ENCODE peak calls at places on chromosomes 6 and 20, in six cellular contexts. U is A549, K is K562, Y is HepG2, Q is IMR-90, M is GM12878. O is an unnamed sample.
A peak's percentile ranks its signal among the peaks of the same experiment; 100 is the strongest.

GRCh38 chr6:3749390-3749978 is 2.0 kb downstream of the PXDC1 start:
- DNase-seq in U (no peak), K (no peak), Y (no peak), Q (no peak), M (no peak), O (no peak)

GRCh38 chr20:58765795-58766194 is 73.2 kb downstream of the NPEPL1 start:
- DNase-seq in U (no peak), K (no peak), Y (no peak), Q (no peak), M (no peak), O (no peak)

GRCh38 chr20:33933469-33933909 is 60.2 kb upstream of the RALY start:
- DNase-seq in U (peak; percentile 23), K (peak; percentile 82), Y (peak; percentile 87), Q (peak; percentile 55), M (no peak), O (peak; percentile 60)

GRCh38 chr20:5100684-5101347 is 18.9 kb downstream of the PCNA start:
- DNase-seq in U (peak; percentile 81), K (peak; percentile 63), Y (peak; percentile 63), Q (peak; percentile 66), M (no peak), O (peak; percentile 66)

GRCh38 chr20:47544240-47544639 is 42.6 kb downstream of the NCOA3 start:
- DNase-seq in U (no peak), K (no peak), Y (no peak), Q (peak; percentile 64), M (no peak), O (no peak)

GRCh38 chr6:106745824-106746610 is 116.6 kb downstream of the QRSL1 start:
- DNase-seq in U (peak; percentile 21), K (no peak), Y (peak; percentile 35), Q (peak; percentile 6), M (no peak), O (no peak)

GRCh38 chr6:34205466-34205865 is 31.2 kb upstream of the HMGA1 start:
- DNase-seq in U (no peak), K (no peak), Y (no peak), Q (peak; percentile 25), M (no peak), O (no peak)

GRCh38 chr20:3800256-3800877 is 4.3 kb downstream of the CDC25B start:
- DNase-seq in U (no peak), K (no peak), Y (no peak), Q (no peak), M (no peak), O (no peak)

GRCh38 chr20:58652606-58653303 is 1.7 kb downstream of the STX16 start:
- DNase-seq in U (no peak), K (peak; percentile 40), Y (no peak), Q (no peak), M (no peak), O (no peak)

GRCh38 chr20:6058684-6059295 is 4.9 kb upstream of the LRRN4 start:
- DNase-seq in U (no peak), K (no peak), Y (no peak), Q (no peak), M (no peak), O (no peak)

GRCh38 chr6:128570439-128571063 is 50.2 kb upstream of the PTPRK start:
- DNase-seq in U (no peak), K (no peak), Y (no peak), Q (no peak), M (no peak), O (no peak)

GRCh38 chr6:135212020-135212806 is 31.1 kb downstream of the MYB start:
- DNase-seq in U (no peak), K (no peak), Y (no peak), Q (peak; percentile 56), M (no peak), O (peak; percentile 24)

GRCh38 chr6:157493576-157493975 is 112.6 kb downstream of the ZDHHC14 start:
- DNase-seq in U (no peak), K (no peak), Y (no peak), Q (no peak), M (no peak), O (no peak)

GRCh38 chr6:139452176-139452876 is 77.9 kb upstream of the CITED2 start:
- DNase-seq in U (no peak), K (no peak), Y (no peak), Q (peak; percentile 50), M (no peak), O (no peak)
- TF ChIP-seq BHLHE40 in U (no peak), K (no peak), Y (no peak), Q (no peak), M (no peak), O (no peak)

GRCh38 chr6:89257346-89257745 is 40.2 kb upstream of the GABRR1 start:
- DNase-seq in U (no peak), K (no peak), Y (no peak), Q (no peak), M (no peak), O (no peak)

GRCh38 chr6:89260832-89261231 is 43.7 kb upstream of the GABRR1 start:
- DNase-seq in U (no peak), K (peak; percentile 82), Y (peak; percentile 21), Q (no peak), M (no peak), O (peak; percentile 17)

GRCh38 chr6:89257781-89258180 is 40.6 kb upstream of the GABRR1 start:
- DNase-seq in U (no peak), K (no peak), Y (no peak), Q (no peak), M (no peak), O (no peak)

GRCh38 chr6:89258912-89259311 is 41.8 kb upstream of the GABRR1 start:
- DNase-seq in U (no peak), K (no peak), Y (no peak), Q (no peak), M (no peak), O (no peak)

GRCh38 chr6:89260310-89260709 is 43.2 kb upstream of the GABRR1 start:
- DNase-seq in U (no peak), K (peak; percentile 61), Y (no peak), Q (no peak), M (no peak), O (no peak)
- TF ChIP-seq BHLHE40 in U (no peak), K (peak; percentile 50), Y (no peak), Q (no peak), M (no peak), O (no peak)

GRCh38 chr6:12233693-12234551 is 56.2 kb upstream of the EDN1 start:
- DNase-seq in U (peak; percentile 27), K (peak; percentile 54), Y (peak; percentile 67), Q (peak; percentile 84), M (peak; percentile 66), O (peak; percentile 58)
- TF ChIP-seq BHLHE40 in U (no peak), K (no peak), Y (no peak), Q (no peak), M (no peak), O (no peak)

GRCh38 chr6:27138837-27139752 is 108.4 kb upstream of the PRSS16 start:
- DNase-seq in U (no peak), K (peak; percentile 95), Y (no peak), Q (peak; percentile 60), M (peak; percentile 95), O (no peak)
- TF ChIP-seq BHLHE40 in U (no peak), K (peak; percentile 40), Y (no peak), Q (no peak), M (peak; percentile 70), O (no peak)